ENCODE peak calls at places on chromosomes 7 and 10, in nine cellular contexts. W is hepatocyte, E is A673, A is WTC11, P is psoas muscle, X is H1, G is GM13976, Z is lower lobe of right lung, O is pancreas. F is an unnamed sample.

GRCh38 chr10:91298224-91298862 is 77.9 kb downstream of the PCGF5 start:
- DNase-seq in O (peak; percentile 71), G (peak; percentile 79), P (peak; percentile 72), W (peak; percentile 87), A (peak; percentile 86), E (peak; percentile 86), X (peak; percentile 78), Z (peak; percentile 76), F (peak; percentile 83)

GRCh38 chr7:105779856-105780815 is 96.3 kb downstream of the ATXN7L1 start:
- DNase-seq in E (peak; percentile 35), Z (no peak), G (no peak), O (no peak), X (no peak), W (no peak), P (no peak), A (no peak), F (no peak)

GRCh38 chr7:158778476-158778875 is 50.8 kb downstream of the ESYT2 start:
- DNase-seq in W (no peak), A (no peak), E (no peak), G (no peak), O (no peak), X (no peak), P (no peak), Z (no peak), F (no peak)

GRCh38 chr7:134782121-134782623 is 2.7 kb downstream of the CALD1 start:
- DNase-seq in X (no peak), E (no peak), A (no peak), G (no peak), Z (no peak), O (no peak), P (no peak), W (no peak), F (no peak)

GRCh38 chr10:75772153-75772887 is 340.9 kb downstream of the LRMDA start:
- DNase-seq in G (no peak), O (no peak), P (no peak), A (no peak), Z (no peak), X (no peak), E (no peak), W (no peak), F (no peak)

GRCh38 chr7:128020161-128020560 is 11.1 kb downstream of the LRRC4 start:
- DNase-seq in Z (no peak), E (peak; percentile 52), W (no peak), G (no peak), O (no peak), P (no peak), X (no peak), A (peak; percentile 74), F (peak; percentile 57)

GRCh38 chr7:73879977-73880681 is 19.2 kb downstream of the TMEM270 start:
- DNase-seq in A (no peak), G (no peak), P (peak; percentile 76), E (no peak), Z (no peak), X (no peak), W (no peak), O (no peak), F (no peak)

GRCh38 chr7:45021604-45022296 is 21.7 kb downstream of the CCM2 start:
- DNase-seq in E (peak; percentile 30), A (no peak), P (no peak), G (no peak), W (no peak), X (no peak), Z (no peak), O (no peak), F (no peak)

GRCh38 chr7:144090667-144091066 is 4.6 kb downstream of the OR2A12 start:
- DNase-seq in G (no peak), W (no peak), E (no peak), X (no peak), A (no peak), O (no peak), Z (no peak), P (no peak), F (no peak)

GRCh38 chr10:93554760-93555432 is 11.6 kb upstream of the FFAR4 start:
- DNase-seq in W (peak; percentile 87), A (peak; percentile 85), O (peak; percentile 75), X (peak; percentile 58), P (peak; percentile 68), E (peak; percentile 76), G (peak; percentile 75), Z (peak; percentile 81), F (peak; percentile 85)

GRCh38 chr10:99916776-99917175 is 93.0 kb downstream of the DNMBP start:
- DNase-seq in G (no peak), E (no peak), W (no peak), O (no peak), X (no peak), Z (no peak), P (no peak), A (no peak), F (no peak)

GRCh38 chr7:17660116-17660515 is 280.2 kb downstream of the SNX13 start:
- DNase-seq in E (no peak), P (no peak), Z (no peak), G (no peak), W (no peak), X (no peak), A (no peak), O (no peak), F (no peak)

GRCh38 chr7:99840136-99840869 is 12.5 kb downstream of the CYP3A43 start:
- DNase-seq in O (no peak), G (no peak), Z (no peak), X (no peak), E (no peak), P (no peak), W (no peak), A (no peak), F (no peak)

GRCh38 chr10:103153765-103154197 is 39.3 kb downstream of the NT5C2 start:
- DNase-seq in E (peak; percentile 38), Z (no peak), G (no peak), W (no peak), O (no peak), X (no peak), P (no peak), A (no peak), F (no peak)

GRCh38 chr10:42976353-42977031 is 100.4 kb upstream of the RET start:
- DNase-seq in X (no peak), A (no peak), P (no peak), E (no peak), G (no peak), O (no peak), W (no peak), Z (no peak), F (no peak)

GRCh38 chr7:102042016-102042656 is 224.7 kb downstream of the CUX1 start:
- DNase-seq in W (no peak), G (no peak), X (no peak), Z (no peak), E (no peak), O (no peak), A (no peak), P (no peak), F (no peak)

GRCh38 chr10:79001082-79001885 is 67.5 kb upstream of the ZMIZ1 start:
- DNase-seq in W (no peak), A (no peak), P (no peak), G (no peak), E (no peak), X (no peak), Z (no peak), O (no peak), F (peak; percentile 27)

GRCh38 chr10:4780782-4781181 is 45.2 kb upstream of the AKR1E2 start:
- DNase-seq in P (no peak), E (peak; percentile 93), X (no peak), G (no peak), Z (no peak), A (no peak), W (no peak), O (no peak), F (no peak)

GRCh38 chr10:92914478-92915066 is 66.3 kb downstream of the EXOC6 start:
- DNase-seq in W (peak; percentile 79), P (peak; percentile 12), E (peak; percentile 78), X (no peak), O (peak; percentile 40), Z (no peak), A (peak; percentile 70), G (peak; percentile 41), F (peak; percentile 69)

GRCh38 chr10:62647375-62648092 is 157.0 kb upstream of the ADO start:
- DNase-seq in W (no peak), X (no peak), O (no peak), P (no peak), Z (no peak), G (no peak), E (no peak), A (no peak), F (no peak)

GRCh38 chr7:157495177-157495553 is 158.4 kb downstream of the DNAJB6 start:
- DNase-seq in X (no peak), W (no peak), E (no peak), G (no peak), O (no peak), P (no peak), A (no peak), Z (no peak), F (no peak)

GRCh38 chr7:47153076-47153475 is 428.8 kb downstream of the TNS3 start:
- DNase-seq in Z (no peak), W (peak; percentile 70), E (peak; percentile 13), X (no peak), G (no peak), O (peak; percentile 47), A (no peak), P (no peak), F (no peak)

GRCh38 chr7:151871904-151872303 is 5.0 kb downstream of the PRKAG2 start:
- DNase-seq in X (no peak), E (no peak), Z (no peak), W (no peak), O (no peak), P (no peak), A (no peak), G (no peak), F (no peak)
- TF ChIP-seq CTCF in X (peak; percentile 14), E (no peak), Z (no peak), W (no peak), O (no peak), P (no peak), A (no peak), G (no peak), F (no peak)

DNA sequence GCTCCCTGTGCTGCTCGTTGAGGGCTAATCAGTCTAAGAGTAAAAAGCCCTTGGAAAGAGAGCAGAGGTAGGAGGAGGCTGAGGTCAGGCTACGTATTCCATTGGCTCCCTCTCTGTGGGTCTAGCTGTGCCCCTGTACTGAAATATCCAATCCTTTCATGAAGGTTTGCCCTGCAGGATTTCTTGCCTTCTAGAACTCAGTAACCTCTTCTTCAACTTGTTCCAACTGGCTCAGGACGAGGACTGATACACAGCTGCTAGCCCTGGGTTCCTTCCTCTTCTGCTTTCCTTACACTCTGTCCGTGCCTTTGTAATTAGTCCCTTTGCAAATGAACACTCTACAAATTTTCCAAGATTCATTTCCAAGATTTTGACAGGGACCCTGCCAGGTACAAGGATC is 560.5 kb downstream of the ACTR3B start:
- DNase-seq in Z (no peak), G (no peak), W (no peak), O (no peak), P (no peak), X (no peak), E (no peak), A (no peak), F (no peak)
- TF ChIP-seq CTCF in Z (no peak), G (no peak), W (no peak), O (no peak), P (no peak), X (no peak), E (no peak), A (no peak), F (no peak)

GRCh38 chr10:68981074-68981473 is 7.5 kb upstream of the KIFBP start:
- DNase-seq in E (peak; percentile 27), Z (no peak), X (no peak), W (peak; percentile 34), A (no peak), G (no peak), P (no peak), O (no peak), F (no peak)
- TF ChIP-seq CTCF in E (peak; percentile 33), Z (no peak), X (peak; percentile 20), W (peak; percentile 27), A (no peak), G (no peak), P (no peak), O (no peak), F (no peak)

GRCh38 chr7:122532406-122533269 is 166.3 kb downstream of the RNF133 start:
- DNase-seq in Z (no peak), G (peak; percentile 8), A (peak; percentile 19), W (no peak), O (no peak), P (no peak), X (no peak), E (peak; percentile 53), F (no peak)
- TF ChIP-seq CTCF in Z (peak; percentile 28), G (peak; percentile 17), A (peak; percentile 52), W (peak; percentile 59), O (peak; percentile 24), P (no peak), X (peak; percentile 24), E (peak; percentile 62), F (peak; percentile 78)

F was measured in endothelial cell.